ENCODE peak calls at places on chromosomes 12 and 14, in seven cellular contexts. T is cardiac muscle cell; I is central memory CD8-positive, alpha-beta T cell; G is head of caudate nucleus; R is progenitor cell of endocrine pancreas; L is A172; B is effector memory CD8-positive, alpha-beta T cell. S is an unnamed sample.
A peak's percentile ranks its signal among the peaks of the same experiment; 100 is the strongest.

GRCh38 chr14:103140316-103141109 is 17.3 kb downstream of the TNFAIP2 start:
- DNase-seq in G (no peak), I (no peak), T (no peak), L (no peak), B (no peak), R (no peak), S (no peak)

GRCh38 chr12:67208326-67209067 is 60.7 kb upstream of the CAND1 start:
- DNase-seq in R (no peak), G (no peak), B (no peak), I (no peak), T (no peak), L (no peak), S (no peak)

GRCh38 chr12:54046809-54047159 is 6.9 kb upstream of the HOXC4 start:
- DNase-seq in T (no peak), L (no peak), R (no peak), B (no peak), G (no peak), I (no peak), S (no peak)

GRCh38 chr14:51211149-51211548 is 28.9 kb upstream of the TMX1 start:
- DNase-seq in G (no peak), T (no peak), L (no peak), B (no peak), R (no peak), I (no peak), S (no peak)

GRCh38 chr12:25792031-25792430 is 166.5 kb upstream of the RASSF8 start:
- DNase-seq in I (no peak), R (no peak), G (no peak), L (no peak), B (no peak), T (no peak), S (no peak)

GRCh38 chr12:59780605-59781135 is 184.8 kb downstream of the SLC16A7 start:
- DNase-seq in T (peak; percentile 65), I (no peak), R (no peak), G (no peak), B (no peak), L (peak; percentile 43), S (peak; percentile 76)

GRCh38 chr14:101111620-101112290 is 208.2 kb upstream of the RTL1 start:
- DNase-seq in G (no peak), I (no peak), T (peak; percentile 38), B (no peak), R (no peak), L (no peak), S (no peak)

GRCh38 chr12:93060071-93060665 is 131.1 kb upstream of the EEA1 start:
- DNase-seq in G (no peak), T (no peak), I (no peak), B (no peak), R (no peak), L (no peak), S (no peak)

GRCh38 chr12:115722181-115722580 is 555.3 kb downstream of the MED13L start:
- DNase-seq in I (no peak), R (no peak), T (no peak), G (no peak), L (no peak), B (no peak), S (no peak)

GRCh38 chr12:120980800-120981368 is 2.5 kb downstream of the HNF1A start:
- DNase-seq in R (peak; percentile 41), L (no peak), I (no peak), T (no peak), G (no peak), B (no peak), S (peak; percentile 24)

GRCh38 chr14:34301107-34301734 is 160.8 kb downstream of the SPTSSA start:
- DNase-seq in L (peak; percentile 36), I (no peak), B (no peak), T (peak; percentile 55), R (no peak), G (no peak), S (peak; percentile 76)

GRCh38 chr14:60512952-60513554 is 4.1 kb downstream of the SIX6 start:
- DNase-seq in L (no peak), B (no peak), R (no peak), G (no peak), I (no peak), T (no peak), S (peak; percentile 77)

GRCh38 chr14:89330236-89331002 is 86.6 kb downstream of the FOXN3 start:
- DNase-seq in L (no peak), R (no peak), T (no peak), I (no peak), G (no peak), B (no peak), S (no peak)

GRCh38 chr14:30243157-30243556 is 315.5 kb upstream of the PRKD1 start:
- DNase-seq in T (no peak), L (no peak), B (no peak), R (no peak), I (no peak), G (no peak), S (no peak)

GRCh38 chr14:68373847-68374582 is 418.9 kb downstream of the ZFP36L1 start:
- DNase-seq in R (no peak), B (no peak), I (no peak), L (no peak), T (no peak), G (no peak), S (no peak)

GRCh38 chr12:49959570-49960473 is 1.9 kb upstream of the AQP5 start:
- DNase-seq in L (peak; percentile 93), G (no peak), T (peak; percentile 40), R (no peak), I (no peak), B (no peak), S (peak; percentile 94)

GRCh38 chr14:51094282-51094821 is 553 bp downstream of the TRIM9 start:
- DNase-seq in T (peak; percentile 32), L (no peak), R (no peak), I (no peak), G (peak; percentile 45), B (peak; percentile 5), S (peak; percentile 60)

GRCh38 chr14:42222924-42223471 is 616.3 kb downstream of the LRFN5 start:
- DNase-seq in G (no peak), T (peak; percentile 14), I (no peak), B (no peak), R (no peak), L (peak; percentile 36), S (peak; percentile 8)

GRCh38 chr12:9707864-9708808 is 24.8 kb downstream of the CLECL1 start:
- DNase-seq in G (peak; percentile 59), T (peak; percentile 35), L (peak; percentile 38), B (peak; percentile 68), R (peak; percentile 35), I (peak; percentile 62), S (peak; percentile 85)

GRCh38 chr12:47938093-47938492 is 25.3 kb upstream of the TMEM106C start:
- DNase-seq in T (no peak), L (peak; percentile 86), G (no peak), I (no peak), B (no peak), R (no peak), S (no peak)

GRCh38 chr12:22662356-22662755 is 37.4 kb downstream of the ETNK1 start:
- DNase-seq in T (no peak), B (no peak), G (no peak), L (no peak), R (no peak), I (no peak), S (no peak)

GRCh38 chr12:91931110-91931509 is 214.5 kb downstream of the BTG1 start:
- DNase-seq in I (no peak), L (no peak), R (no peak), B (no peak), T (no peak), G (no peak), S (no peak)

GRCh38 chr12:116495260-116495659 is 63.9 kb upstream of the MAP1LC3B2 start:
- DNase-seq in T (no peak), R (no peak), G (no peak), L (peak; percentile 77), I (no peak), B (no peak), S (no peak)

GRCh38 chr12:47276253-47277070 is 196.7 kb upstream of the AMIGO2 start:
- DNase-seq in I (peak; percentile 76), R (no peak), T (no peak), G (no peak), B (peak; percentile 63), L (peak; percentile 79), S (no peak)

GRCh38 chr12:42296503-42297109 is 29.3 kb downstream of the ZCRB1 start:
- DNase-seq in I (no peak), L (no peak), R (no peak), G (no peak), T (no peak), B (no peak), S (peak; percentile 88)

GRCh38 chr12:2411586-2412304 is 359.0 kb downstream of the CACNA1C start:
- DNase-seq in L (no peak), I (no peak), B (no peak), G (no peak), T (peak; percentile 22), R (no peak), S (peak; percentile 25)

GRCh38 chr12:46523863-46524770 is 151.5 kb upstream of the SLC38A2 start:
- DNase-seq in B (no peak), L (peak; percentile 95), T (no peak), I (no peak), R (no peak), G (no peak), S (no peak)

S was measured in GM23338.